ENCODE peak calls at places on chromosomes 1 and 21, in seven cellular contexts. One of them, this sample, is unnamed.
A peak's percentile ranks its signal among the peaks of the same experiment; 100 is the strongest.

GRCh38 chr1:88016947-88017346 is 667.1 kb upstream of the PKN2 start:
- DNase-seq in HCT116: no peak
- DNase-seq in PC-3: no peak
- DNase-seq in neural progenitor cell: no peak
- DNase-seq in GM23338: no peak
- DNase-seq in MM.1S: no peak
- DNase-seq in GM23248: no peak
- DNase-seq in this sample: peak; percentile 13

GRCh38 chr1:35379317-35380000 is 111.0 kb downstream of the ZMYM4 start:
- DNase-seq in HCT116: no peak
- DNase-seq in PC-3: no peak
- DNase-seq in neural progenitor cell: no peak
- DNase-seq in GM23338: no peak
- DNase-seq in MM.1S: no peak
- DNase-seq in GM23248: no peak
- DNase-seq in this sample: no peak

GRCh38 chr1:53066433-53066832 is 4.4 kb downstream of the PODN start:
- DNase-seq in HCT116: no peak
- DNase-seq in PC-3: no peak
- DNase-seq in neural progenitor cell: no peak
- DNase-seq in GM23338: no peak
- DNase-seq in MM.1S: no peak
- DNase-seq in GM23248: no peak
- DNase-seq in this sample: no peak

GRCh38 chr1:204301171-204301957 is 58.4 kb downstream of the PLEKHA6 start:
- DNase-seq in HCT116: no peak
- DNase-seq in PC-3: peak; percentile 46
- DNase-seq in neural progenitor cell: no peak
- DNase-seq in GM23338: no peak
- DNase-seq in MM.1S: no peak
- DNase-seq in GM23248: peak; percentile 61
- DNase-seq in this sample: no peak

GRCh38 chr1:208137144-208137682 is 107.0 kb downstream of the PLXNA2 start:
- DNase-seq in HCT116: no peak
- DNase-seq in PC-3: peak; percentile 49
- DNase-seq in neural progenitor cell: no peak
- DNase-seq in GM23338: no peak
- DNase-seq in MM.1S: no peak
- DNase-seq in GM23248: peak; percentile 50
- DNase-seq in this sample: no peak

GRCh38 chr1:84582802-84583587 is 8.8 kb upstream of the CTBS start:
- DNase-seq in HCT116: no peak
- DNase-seq in PC-3: peak; percentile 10
- DNase-seq in neural progenitor cell: peak; percentile 85
- DNase-seq in GM23338: no peak
- DNase-seq in MM.1S: peak; percentile 75
- DNase-seq in GM23248: no peak
- DNase-seq in this sample: peak; percentile 72

GRCh38 chr1:168865850-168866620 is 137.0 kb upstream of the DPT start:
- DNase-seq in HCT116: no peak
- DNase-seq in PC-3: no peak
- DNase-seq in neural progenitor cell: no peak
- DNase-seq in GM23338: no peak
- DNase-seq in MM.1S: no peak
- DNase-seq in GM23248: no peak
- DNase-seq in this sample: no peak

GRCh38 chr1:42762269-42762668 is 4.6 kb downstream of the P3H1 start:
- DNase-seq in HCT116: no peak
- DNase-seq in PC-3: no peak
- DNase-seq in neural progenitor cell: no peak
- DNase-seq in GM23338: no peak
- DNase-seq in MM.1S: no peak
- DNase-seq in GM23248: no peak
- DNase-seq in this sample: no peak

GRCh38 chr21:45990049-45990711 is 8.6 kb downstream of the COL6A1 start:
- DNase-seq in HCT116: no peak
- DNase-seq in PC-3: no peak
- DNase-seq in neural progenitor cell: no peak
- DNase-seq in GM23338: no peak
- DNase-seq in MM.1S: no peak
- DNase-seq in GM23248: no peak
- DNase-seq in this sample: no peak

GRCh38 chr1:235017191-235017590 is 111.4 kb downstream of the TOMM20 start:
- DNase-seq in HCT116: no peak
- DNase-seq in PC-3: no peak
- DNase-seq in neural progenitor cell: no peak
- DNase-seq in GM23338: no peak
- DNase-seq in MM.1S: no peak
- DNase-seq in GM23248: no peak
- DNase-seq in this sample: no peak

GRCh38 chr21:42042651-42043050 is 28.5 kb upstream of the UMODL1 start:
- DNase-seq in HCT116: no peak
- DNase-seq in PC-3: no peak
- DNase-seq in neural progenitor cell: no peak
- DNase-seq in GM23338: no peak
- DNase-seq in MM.1S: no peak
- DNase-seq in GM23248: no peak
- DNase-seq in this sample: no peak

GRCh38 chr21:44365251-44365966 is 12.0 kb downstream of the TRPM2 start:
- DNase-seq in HCT116: no peak
- DNase-seq in PC-3: no peak
- DNase-seq in neural progenitor cell: no peak
- DNase-seq in GM23338: no peak
- DNase-seq in MM.1S: no peak
- DNase-seq in GM23248: no peak
- DNase-seq in this sample: no peak

GRCh38 chr1:45018599-45019230 is 6.7 kb downstream of the UROD start:
- DNase-seq in HCT116: peak; percentile 41
- DNase-seq in PC-3: peak; percentile 87
- DNase-seq in neural progenitor cell: peak; percentile 82
- DNase-seq in GM23338: peak; percentile 85
- DNase-seq in MM.1S: peak; percentile 66
- DNase-seq in GM23248: peak; percentile 78
- DNase-seq in this sample: peak; percentile 78

GRCh38 chr1:109767596-109768334 is 4.0 kb upstream of the EPS8L3 start:
- DNase-seq in HCT116: no peak
- DNase-seq in PC-3: no peak
- DNase-seq in neural progenitor cell: no peak
- DNase-seq in GM23338: no peak
- DNase-seq in MM.1S: no peak
- DNase-seq in GM23248: no peak
- DNase-seq in this sample: no peak

GRCh38 chr1:209653915-209654351 is 1.7 kb upstream of the LAMB3 start:
- DNase-seq in HCT116: no peak
- DNase-seq in PC-3: no peak
- DNase-seq in neural progenitor cell: no peak
- DNase-seq in GM23338: no peak
- DNase-seq in MM.1S: no peak
- DNase-seq in GM23248: no peak
- DNase-seq in this sample: peak; percentile 74

GRCh38 chr1:201346337-201346939 is 31.0 kb downstream of the TNNT2 start:
- DNase-seq in HCT116: peak; percentile 54
- DNase-seq in PC-3: peak; percentile 98
- DNase-seq in neural progenitor cell: peak; percentile 80
- DNase-seq in GM23338: peak; percentile 88
- DNase-seq in MM.1S: peak; percentile 27
- DNase-seq in GM23248: peak; percentile 71
- DNase-seq in this sample: peak; percentile 74

GRCh38 chr1:23558140-23558871 is 995 bp downstream of the ID3 start:
- DNase-seq in HCT116: peak; percentile 54
- DNase-seq in PC-3: peak; percentile 37
- DNase-seq in neural progenitor cell: peak; percentile 45
- DNase-seq in GM23338: peak; percentile 66
- DNase-seq in MM.1S: peak; percentile 37
- DNase-seq in GM23248: peak; percentile 71
- DNase-seq in this sample: peak; percentile 73

GRCh38 chr1:103492003-103492665 is 33.4 kb upstream of the RNPC3 start:
- DNase-seq in HCT116: no peak
- DNase-seq in PC-3: no peak
- DNase-seq in neural progenitor cell: no peak
- DNase-seq in GM23338: no peak
- DNase-seq in MM.1S: no peak
- DNase-seq in GM23248: no peak
- DNase-seq in this sample: no peak

GRCh38 chr1:214292317-214292716 is 11.4 kb downstream of the SMYD2 start:
- DNase-seq in HCT116: no peak
- DNase-seq in PC-3: no peak
- DNase-seq in neural progenitor cell: no peak
- DNase-seq in GM23338: no peak
- DNase-seq in MM.1S: no peak
- DNase-seq in GM23248: peak; percentile 59
- DNase-seq in this sample: no peak

GRCh38 chr21:26751305-26751704 is 93.9 kb downstream of the ADAMTS1 start:
- DNase-seq in HCT116: no peak
- DNase-seq in PC-3: no peak
- DNase-seq in neural progenitor cell: no peak
- DNase-seq in GM23338: no peak
- DNase-seq in MM.1S: no peak
- DNase-seq in GM23248: no peak
- DNase-seq in this sample: no peak

GRCh38 chr1:6868371-6869001 is 83.2 kb downstream of the CAMTA1 start:
- DNase-seq in HCT116: no peak
- DNase-seq in PC-3: no peak
- DNase-seq in neural progenitor cell: no peak
- DNase-seq in GM23338: no peak
- DNase-seq in MM.1S: peak; percentile 60
- DNase-seq in GM23248: no peak
- DNase-seq in this sample: no peak

GRCh38 chr1:36457691-36458090 is 6.5 kb downstream of the MRPS15 start:
- DNase-seq in HCT116: no peak
- DNase-seq in PC-3: no peak
- DNase-seq in neural progenitor cell: no peak
- DNase-seq in GM23338: no peak
- DNase-seq in MM.1S: no peak
- DNase-seq in GM23248: no peak
- DNase-seq in this sample: no peak

GRCh38 chr1:29469457-29469856 is 233.1 kb downstream of the PTPRU start:
- DNase-seq in HCT116: no peak
- DNase-seq in PC-3: no peak
- DNase-seq in neural progenitor cell: no peak
- DNase-seq in GM23338: no peak
- DNase-seq in MM.1S: no peak
- DNase-seq in GM23248: peak; percentile 25
- DNase-seq in this sample: no peak

GRCh38 chr1:53334781-53335180 is 6.9 kb upstream of the LRP8 start:
- DNase-seq in HCT116: no peak
- DNase-seq in PC-3: no peak
- DNase-seq in neural progenitor cell: no peak
- DNase-seq in GM23338: no peak
- DNase-seq in MM.1S: no peak
- DNase-seq in GM23248: no peak
- DNase-seq in this sample: no peak

GRCh38 chr1:233993651-233994050 is 89.2 kb downstream of the SLC35F3 start:
- DNase-seq in HCT116: peak; percentile 91
- DNase-seq in PC-3: peak; percentile 99
- DNase-seq in neural progenitor cell: no peak
- DNase-seq in GM23338: no peak
- DNase-seq in MM.1S: peak; percentile 80
- DNase-seq in GM23248: no peak
- DNase-seq in this sample: no peak

DNA sequence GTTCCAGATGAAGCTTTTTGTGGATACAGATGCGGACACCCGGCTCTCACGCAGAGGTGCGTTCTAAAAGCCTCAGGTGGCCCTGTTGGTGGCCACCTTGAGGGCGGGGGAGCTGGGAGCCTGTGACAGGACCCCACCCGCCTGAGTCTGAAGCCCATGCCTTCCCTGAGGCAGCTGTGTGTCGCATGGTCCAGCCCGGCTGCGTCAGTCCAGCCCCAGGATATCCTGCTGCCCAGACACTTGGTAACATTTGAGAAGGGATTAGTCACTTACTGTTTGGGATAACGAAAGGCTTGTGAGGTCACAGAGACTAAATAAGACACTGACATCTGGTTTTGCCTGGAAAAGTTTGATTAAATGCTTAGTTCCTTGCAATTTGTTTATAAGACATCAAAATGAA is 68.9 kb downstream of the UCK2 start:
- DNase-seq in HCT116: no peak
- DNase-seq in PC-3: peak; percentile 53
- DNase-seq in neural progenitor cell: no peak
- DNase-seq in GM23338: no peak
- DNase-seq in MM.1S: no peak
- DNase-seq in GM23248: peak; percentile 98
- DNase-seq in this sample: no peak
- H3K36me3 ChIP-seq in HCT116: peaks cover 38% of the 10 kb centered on the region
- H3K36me3 ChIP-seq in PC-3: peaks cover 55% of the 10 kb centered on the region
- H3K36me3 ChIP-seq in neural progenitor cell: no peaks in the 10 kb centered on the region
- H3K36me3 ChIP-seq in GM23338: peaks cover 27% of the 10 kb centered on the region
- H3K36me3 ChIP-seq in MM.1S: peaks cover 2% of the 10 kb centered on the region
- H3K36me3 ChIP-seq in GM23248: peaks cover under 1% of the 10 kb centered on the region
- H3K36me3 ChIP-seq in this sample: no peaks in the 10 kb centered on the region

GRCh38 chr1:75136158-75136815 is 2.1 kb downstream of the LHX8 start:
- DNase-seq in HCT116: no peak
- DNase-seq in PC-3: no peak
- DNase-seq in neural progenitor cell: peak; percentile 87
- DNase-seq in GM23338: peak; percentile 76
- DNase-seq in MM.1S: peak; percentile 48
- DNase-seq in GM23248: peak; percentile 28
- DNase-seq in this sample: peak; percentile 62
- TF ChIP-seq EZH2phosphoT487 in HCT116: no peak
- TF ChIP-seq EZH2phosphoT487 in PC-3: no peak
- TF ChIP-seq EZH2phosphoT487 in neural progenitor cell: no peak
- TF ChIP-seq EZH2phosphoT487 in GM23338: peak; percentile 60
- TF ChIP-seq EZH2phosphoT487 in MM.1S: no peak
- TF ChIP-seq EZH2phosphoT487 in GM23248: no peak
- TF ChIP-seq EZH2phosphoT487 in this sample: peak; percentile 86

GRCh38 chr1:215957692-215958091 is 390.6 kb downstream of the KCTD3 start:
- DNase-seq in HCT116: no peak
- DNase-seq in PC-3: no peak
- DNase-seq in neural progenitor cell: peak; percentile 34
- DNase-seq in GM23338: no peak
- DNase-seq in MM.1S: no peak
- DNase-seq in GM23248: peak; percentile 1
- DNase-seq in this sample: peak; percentile 11

GRCh38 chr1:215958836-215959235 is 391.7 kb downstream of the KCTD3 start:
- DNase-seq in HCT116: no peak
- DNase-seq in PC-3: peak; percentile 19
- DNase-seq in neural progenitor cell: no peak
- DNase-seq in GM23338: no peak
- DNase-seq in MM.1S: no peak
- DNase-seq in GM23248: peak; percentile 45
- DNase-seq in this sample: no peak
- TF ChIP-seq EZH2 in HCT116: no peak
- TF ChIP-seq EZH2 in PC-3: no peak
- TF ChIP-seq EZH2 in neural progenitor cell: no peak
- TF ChIP-seq EZH2 in GM23338: no peak
- TF ChIP-seq EZH2 in MM.1S: no peak
- TF ChIP-seq EZH2 in GM23248: no peak
- TF ChIP-seq EZH2 in this sample: no peak

GRCh38 chr1:59833991-59834390 is 19.2 kb downstream of the HOOK1 start:
- DNase-seq in HCT116: no peak
- DNase-seq in PC-3: no peak
- DNase-seq in neural progenitor cell: no peak
- DNase-seq in GM23338: no peak
- DNase-seq in MM.1S: no peak
- DNase-seq in GM23248: no peak
- DNase-seq in this sample: no peak
- H3K36me3 ChIP-seq in HCT116: peaks cover 8% of the 10 kb centered on the region
- H3K36me3 ChIP-seq in PC-3: no peaks in the 10 kb centered on the region
- H3K36me3 ChIP-seq in neural progenitor cell: no peaks in the 10 kb centered on the region
- H3K36me3 ChIP-seq in GM23338: peaks cover 10% of the 10 kb centered on the region
- H3K36me3 ChIP-seq in MM.1S: peaks cover 4% of the 10 kb centered on the region
- H3K36me3 ChIP-seq in GM23248: no peaks in the 10 kb centered on the region
- H3K36me3 ChIP-seq in this sample: no peaks in the 10 kb centered on the region

GRCh38 chr1:16206547-16207317 is 5.7 kb downstream of the ARHGEF19 start:
- DNase-seq in HCT116: peak; percentile 98
- DNase-seq in PC-3: peak; percentile 97
- DNase-seq in neural progenitor cell: peak; percentile 99
- DNase-seq in GM23338: peak; percentile 100
- DNase-seq in MM.1S: peak; percentile 87
- DNase-seq in GM23248: peak; percentile 100
- DNase-seq in this sample: peak; percentile 99
- TF ChIP-seq EZH2phosphoT487 in HCT116: no peak
- TF ChIP-seq EZH2phosphoT487 in PC-3: no peak
- TF ChIP-seq EZH2phosphoT487 in neural progenitor cell: no peak
- TF ChIP-seq EZH2phosphoT487 in GM23338: no peak
- TF ChIP-seq EZH2phosphoT487 in MM.1S: no peak
- TF ChIP-seq EZH2phosphoT487 in GM23248: no peak
- TF ChIP-seq EZH2phosphoT487 in this sample: no peak

This sample was measured in hepatocyte.